ENCODE peak calls at places on chromosomes 3 and 15, in nine cellular contexts. Y is PC-3; E is endothelial cell; R is GM04504; K is EH; I is substantia nigra; Z is breast epithelium; S is activated CD4-positive, alpha-beta T cell treated with anti-CD3 and anti-CD28 coated beads for 36 hours; M is neuronal stem cell. N is an unnamed sample.

GRCh38 chr3:128316456-128316855 is 150.2 kb downstream of the DNAJB8 start:
- DNase-seq in S (peak; percentile 73), R (no peak), M (no peak), Y (no peak), Z (peak; percentile 10), I (no peak), K (peak; percentile 19), E (no peak), N (no peak)

GRCh38 chr15:41858756-41859155 is 20.1 kb downstream of the PLA2G4B start:
- DNase-seq in M (no peak), Z (no peak), I (no peak), S (no peak), Y (no peak), K (no peak), R (no peak), E (no peak), N (no peak)

GRCh38 chr3:111073186-111073585 is 1.6 kb downstream of the NECTIN3 start:
- DNase-seq in E (no peak), M (no peak), Z (no peak), S (no peak), R (no peak), K (peak; percentile 64), Y (peak; percentile 37), I (no peak), N (no peak)

GRCh38 chr15:97959738-97960363 is 652 bp upstream of the ARRDC4 start:
- DNase-seq in S (no peak), R (no peak), I (no peak), Y (no peak), E (no peak), Z (no peak), M (no peak), K (no peak), N (no peak)

GRCh38 chr15:64581408-64581761 is 121.0 kb downstream of the ZNF609 start:
- DNase-seq in S (no peak), Z (no peak), M (no peak), E (no peak), K (no peak), Y (no peak), I (no peak), R (no peak), N (no peak)

GRCh38 chr15:93974804-93975481 is 256.4 kb upstream of the MCTP2 start:
- DNase-seq in R (no peak), E (peak; percentile 35), K (peak; percentile 4), I (no peak), Y (peak; percentile 48), M (peak; percentile 36), Z (no peak), S (no peak), N (no peak)

GRCh38 chr3:166829896-166830295 is 550.2 kb downstream of the ZBBX start:
- DNase-seq in R (no peak), Y (peak; percentile 90), K (no peak), E (no peak), S (no peak), M (no peak), I (no peak), Z (no peak), N (no peak)

GRCh38 chr15:77855871-77856270 is 221.6 kb downstream of the TBC1D2B start:
- DNase-seq in E (no peak), K (no peak), Z (no peak), S (no peak), Y (no peak), R (no peak), I (no peak), M (no peak), N (no peak)

N was measured in ascending aorta.